ENCODE peak calls at places on chromosomes 5 and 9, in nine cellular contexts. Y, A, J, W, M, K, L, V and Q are unnamed samples.
A peak's percentile ranks its signal among the peaks of the same experiment; 100 is the strongest.

GRCh38 chr5:147576646-147577535 is 67.0 kb upstream of the DPYSL3 start:
- DNase-seq in J (peak; percentile 46), W (peak; percentile 38), A (no peak), L (peak; percentile 62), M (peak; percentile 52), Y (no peak), V (no peak), K (no peak), Q (peak; percentile 77)

GRCh38 chr9:4828776-4829175 is 36.0 kb downstream of the RCL1 start:
- DNase-seq in A (peak; percentile 0), Y (no peak), M (no peak), K (no peak), W (peak; percentile 57), V (no peak), J (peak; percentile 67), L (peak; percentile 40), Q (no peak)

GRCh38 chr5:109739741-109740140 is 50.0 kb downstream of the MAN2A1 start:
- DNase-seq in Y (no peak), J (peak; percentile 20), V (no peak), L (peak; percentile 62), A (peak; percentile 31), K (no peak), M (peak; percentile 36), W (no peak), Q (peak; percentile 90)

GRCh38 chr5:80967500-80968181 is 7.5 kb downstream of the RASGRF2 start:
- DNase-seq in M (no peak), K (no peak), A (peak; percentile 91), J (peak; percentile 74), L (peak; percentile 99), V (no peak), W (peak; percentile 17), Y (no peak), Q (no peak)

GRCh38 chr5:180900178-180900577 is 1.2 kb downstream of the BTNL8 start:
- DNase-seq in V (no peak), K (no peak), L (no peak), A (no peak), Y (no peak), W (no peak), J (no peak), M (no peak), Q (no peak)

GRCh38 chr5:71757590-71758543 is 38.8 kb downstream of the CARTPT start:
- DNase-seq in Y (no peak), L (peak; percentile 77), J (peak; percentile 78), V (peak; percentile 27), K (no peak), A (peak; percentile 26), W (peak; percentile 64), M (peak; percentile 71), Q (peak; percentile 86)

GRCh38 chr5:115169392-115170127 is at the start of gene TRIM36:
- DNase-seq in M (peak; percentile 95), Y (peak; percentile 59), J (peak; percentile 86), L (peak; percentile 94), W (peak; percentile 96), A (peak; percentile 89), K (peak; percentile 86), V (peak; percentile 66), Q (peak; percentile 93)

GRCh38 chr5:140725799-140726471 is 25.7 kb downstream of the ZMAT2 start:
- DNase-seq in M (peak; percentile 80), A (no peak), W (peak; percentile 81), K (no peak), Y (no peak), V (peak; percentile 30), L (peak; percentile 97), J (peak; percentile 96), Q (peak; percentile 90)

GRCh38 chr5:92106808-92107207 is 723.7 kb upstream of the ARRDC3 start:
- DNase-seq in L (no peak), V (no peak), A (no peak), W (no peak), J (no peak), M (no peak), K (no peak), Y (no peak), Q (no peak)

GRCh38 chr9:34363619-34364351 is 12.9 kb downstream of the MYORG start:
- DNase-seq in Y (no peak), L (no peak), A (no peak), V (no peak), M (no peak), J (no peak), K (no peak), W (no peak), Q (peak; percentile 63)

GRCh38 chr5:73031839-73032238 is 76.0 kb downstream of the FCHO2 start:
- DNase-seq in Y (no peak), J (peak; percentile 83), M (peak; percentile 24), L (peak; percentile 95), K (no peak), V (peak; percentile 85), W (peak; percentile 42), A (no peak), Q (no peak)

GRCh38 chr5:121109817-121110216 is 645.7 kb downstream of the PRR16 start:
- DNase-seq in W (no peak), L (no peak), Y (no peak), M (no peak), J (no peak), K (no peak), A (no peak), V (no peak), Q (no peak)

GRCh38 chr9:71587576-71588362 is 180.5 kb downstream of the CEMIP2 start:
- DNase-seq in J (peak; percentile 50), L (peak; percentile 91), Y (no peak), A (no peak), V (no peak), W (no peak), M (no peak), K (no peak), Q (no peak)